ENCODE peak calls at places on chromosomes 7 and 10, in four cellular contexts. One of them, this sample, is unnamed.

GRCh38 chr7:77180990-77181595 is 18.5 kb downstream of the FGL2 start:
- DNase-seq in gastrocnemius medialis: no peak
- DNase-seq in right lobe of liver: no peak
- DNase-seq in ovary: no peak
- DNase-seq in this sample: no peak

GRCh38 chr10:28845009-28845682 is 167.8 kb downstream of the BAMBI start:
- DNase-seq in gastrocnemius medialis: no peak
- DNase-seq in right lobe of liver: no peak
- DNase-seq in ovary: no peak
- DNase-seq in this sample: no peak

GRCh38 chr7:133646493-133647154 is 393.7 kb downstream of the EXOC4 start:
- DNase-seq in gastrocnemius medialis: no peak
- DNase-seq in ovary: no peak
- DNase-seq in right lobe of liver: no peak
- DNase-seq in this sample: no peak

GRCh38 chr7:158957921-158958471 is 101.6 kb downstream of the DYNC2I1 start:
- DNase-seq in gastrocnemius medialis: no peak
- DNase-seq in right lobe of liver: no peak
- DNase-seq in ovary: no peak
- DNase-seq in this sample: no peak

GRCh38 chr7:8365499-8366110 is 67.8 kb upstream of the NXPH1 start:
- DNase-seq in ovary: no peak
- DNase-seq in right lobe of liver: no peak
- DNase-seq in gastrocnemius medialis: no peak
- DNase-seq in this sample: no peak

GRCh38 chr7:119720541-119720940 is 552.4 kb upstream of the KCND2 start:
- DNase-seq in right lobe of liver: no peak
- DNase-seq in gastrocnemius medialis: no peak
- DNase-seq in ovary: no peak
- DNase-seq in this sample: no peak

GRCh38 chr10:60446070-60446833 is 56.6 kb upstream of the ANK3 start:
- DNase-seq in gastrocnemius medialis: no peak
- DNase-seq in ovary: no peak
- DNase-seq in right lobe of liver: no peak
- DNase-seq in this sample: no peak

GRCh38 chr10:4062751-4063150 is 277.7 kb upstream of the KLF6 start:
- DNase-seq in ovary: no peak
- DNase-seq in right lobe of liver: no peak
- DNase-seq in gastrocnemius medialis: no peak
- DNase-seq in this sample: no peak

GRCh38 chr7:127751062-127751722 is 99.2 kb downstream of the SND1 start:
- DNase-seq in right lobe of liver: no peak
- DNase-seq in gastrocnemius medialis: no peak
- DNase-seq in ovary: no peak
- DNase-seq in this sample: no peak

GRCh38 chr10:98536551-98536950 is 89.8 kb upstream of the HPS1 start:
- DNase-seq in gastrocnemius medialis: no peak
- DNase-seq in right lobe of liver: no peak
- DNase-seq in ovary: no peak
- DNase-seq in this sample: no peak

GRCh38 chr10:52232561-52233350 is 81.3 kb upstream of the DKK1 start:
- DNase-seq in right lobe of liver: no peak
- DNase-seq in gastrocnemius medialis: no peak
- DNase-seq in ovary: no peak
- DNase-seq in this sample: no peak

GRCh38 chr7:102467581-102468415 is 3.0 kb downstream of the LRWD1 start:
- DNase-seq in ovary: peak; percentile 38
- DNase-seq in gastrocnemius medialis: no peak
- DNase-seq in right lobe of liver: peak; percentile 44
- DNase-seq in this sample: no peak

GRCh38 chr7:43764039-43764789 is 5.7 kb downstream of the BLVRA start:
- DNase-seq in gastrocnemius medialis: no peak
- DNase-seq in ovary: peak; percentile 73
- DNase-seq in right lobe of liver: no peak
- DNase-seq in this sample: peak; percentile 46

GRCh38 chr10:14692344-14693199 is 82.1 kb downstream of the FAM107B start:
- DNase-seq in right lobe of liver: no peak
- DNase-seq in gastrocnemius medialis: no peak
- DNase-seq in ovary: no peak
- DNase-seq in this sample: no peak

GRCh38 chr10:121335386-121335925 is 262.8 kb downstream of the FGFR2 start:
- DNase-seq in gastrocnemius medialis: no peak
- DNase-seq in ovary: no peak
- DNase-seq in right lobe of liver: no peak
- DNase-seq in this sample: no peak

GRCh38 chr7:43220250-43220649 is 107.8 kb downstream of the HECW1 start:
- DNase-seq in gastrocnemius medialis: no peak
- DNase-seq in ovary: no peak
- DNase-seq in right lobe of liver: no peak
- DNase-seq in this sample: no peak

GRCh38 chr7:111931016-111931517 is 275.1 kb downstream of the DOCK4 start:
- DNase-seq in ovary: no peak
- DNase-seq in right lobe of liver: no peak
- DNase-seq in gastrocnemius medialis: no peak
- DNase-seq in this sample: no peak

DNA sequence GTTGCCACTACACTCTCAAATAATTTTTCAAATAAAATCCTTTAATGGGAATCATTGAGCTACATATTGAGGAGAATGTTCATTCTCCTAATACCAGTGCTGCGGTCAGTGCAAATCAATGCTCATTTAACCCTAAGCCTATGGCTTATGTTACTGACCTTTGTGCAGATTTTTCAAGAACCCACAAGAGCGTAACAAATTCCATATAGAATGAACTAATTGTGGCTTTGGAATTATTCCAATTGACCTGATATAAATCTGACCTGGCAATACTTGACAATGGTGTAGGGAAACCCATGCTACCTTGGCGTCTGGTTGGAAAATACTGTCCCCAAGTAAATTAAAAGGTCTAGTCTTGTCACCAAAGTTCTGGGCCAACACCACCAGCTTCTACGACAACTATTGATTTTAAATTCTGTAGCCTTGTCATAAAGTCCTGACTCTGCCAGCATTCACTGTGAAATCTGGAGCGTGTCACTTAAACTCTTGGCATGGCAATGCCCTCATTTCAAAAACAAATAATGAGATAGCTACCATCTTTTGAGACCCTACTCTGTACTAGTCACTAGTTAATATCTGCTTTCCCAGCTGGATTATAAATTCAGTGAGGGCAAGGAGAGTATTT is 320.9 kb downstream of the AHR start:
- DNase-seq in right lobe of liver: no peak
- DNase-seq in gastrocnemius medialis: no peak
- DNase-seq in ovary: no peak
- DNase-seq in this sample: no peak
- H3K27ac ChIP-seq in right lobe of liver: peak overlapping the region; percentile 89
- H3K27ac ChIP-seq in gastrocnemius medialis: no peak overlapping the region
- H3K27ac ChIP-seq in ovary: no peak overlapping the region
- H3K27ac ChIP-seq in this sample: no peak overlapping the region

GRCh38 chr10:84095821-84096497 is 43.4 kb upstream of the GHITM start:
- DNase-seq in right lobe of liver: no peak
- DNase-seq in ovary: no peak
- DNase-seq in gastrocnemius medialis: no peak
- DNase-seq in this sample: no peak

GRCh38 chr10:84098667-84099066 is 40.6 kb upstream of the GHITM start:
- DNase-seq in ovary: no peak
- DNase-seq in gastrocnemius medialis: no peak
- DNase-seq in right lobe of liver: no peak
- DNase-seq in this sample: no peak

DNA sequence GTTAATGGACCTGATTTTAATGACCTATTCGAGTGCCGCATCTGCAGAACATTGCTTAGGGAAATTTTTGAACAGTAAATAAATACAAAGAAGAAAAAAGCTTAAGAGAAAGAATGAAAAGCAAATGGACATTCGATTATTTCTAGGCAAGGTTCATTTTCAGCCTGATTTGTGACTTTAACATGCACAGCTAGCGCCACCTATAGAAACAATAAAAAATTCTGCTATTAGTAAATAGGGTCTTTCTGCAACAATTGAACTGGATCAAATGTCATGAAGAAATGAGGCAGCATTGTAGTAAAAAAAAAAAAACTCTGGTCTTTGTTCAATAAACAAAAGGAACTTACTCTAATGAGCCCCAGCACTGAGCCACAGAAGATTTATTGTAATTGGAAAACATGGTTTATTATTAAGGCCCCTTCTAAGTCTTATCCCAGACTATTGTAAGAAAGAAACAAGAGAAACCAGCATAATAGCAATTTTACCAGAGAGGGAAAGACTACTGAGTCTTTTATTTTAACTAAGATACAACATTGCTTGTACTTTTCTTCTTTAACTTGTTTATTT is 41.4 kb upstream of the GHITM start:
- DNase-seq in ovary: no peak
- DNase-seq in right lobe of liver: no peak
- DNase-seq in gastrocnemius medialis: no peak
- DNase-seq in this sample: no peak
- TF ChIP-seq CTCF in ovary: no peak
- TF ChIP-seq CTCF in right lobe of liver: peak; percentile 38
- TF ChIP-seq CTCF in gastrocnemius medialis: peak; percentile 11
- TF ChIP-seq CTCF in this sample: peak; percentile 17

DNA sequence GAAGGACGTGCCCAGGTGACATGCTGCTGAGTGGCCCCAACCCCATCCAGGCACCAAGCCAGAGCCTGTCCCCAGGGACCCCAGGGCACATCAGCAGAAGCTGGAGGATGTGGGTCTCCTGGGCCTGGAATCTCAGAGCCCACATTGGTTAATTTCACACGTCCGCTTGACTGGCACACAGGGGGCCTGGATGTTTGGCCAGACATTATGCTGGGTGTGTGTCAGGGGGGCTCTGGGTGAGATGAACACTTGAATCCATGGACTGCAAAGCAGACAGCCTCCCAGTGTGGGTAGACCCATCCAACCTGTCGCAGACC is 79.1 kb upstream of the RET start:
- DNase-seq in gastrocnemius medialis: no peak
- DNase-seq in right lobe of liver: no peak
- DNase-seq in ovary: no peak
- DNase-seq in this sample: no peak
- TF ChIP-seq POLR2A in gastrocnemius medialis: no peak
- TF ChIP-seq POLR2A in right lobe of liver: no peak
- TF ChIP-seq POLR2A in ovary: no peak
- TF ChIP-seq POLR2A in this sample: no peak

DNA sequence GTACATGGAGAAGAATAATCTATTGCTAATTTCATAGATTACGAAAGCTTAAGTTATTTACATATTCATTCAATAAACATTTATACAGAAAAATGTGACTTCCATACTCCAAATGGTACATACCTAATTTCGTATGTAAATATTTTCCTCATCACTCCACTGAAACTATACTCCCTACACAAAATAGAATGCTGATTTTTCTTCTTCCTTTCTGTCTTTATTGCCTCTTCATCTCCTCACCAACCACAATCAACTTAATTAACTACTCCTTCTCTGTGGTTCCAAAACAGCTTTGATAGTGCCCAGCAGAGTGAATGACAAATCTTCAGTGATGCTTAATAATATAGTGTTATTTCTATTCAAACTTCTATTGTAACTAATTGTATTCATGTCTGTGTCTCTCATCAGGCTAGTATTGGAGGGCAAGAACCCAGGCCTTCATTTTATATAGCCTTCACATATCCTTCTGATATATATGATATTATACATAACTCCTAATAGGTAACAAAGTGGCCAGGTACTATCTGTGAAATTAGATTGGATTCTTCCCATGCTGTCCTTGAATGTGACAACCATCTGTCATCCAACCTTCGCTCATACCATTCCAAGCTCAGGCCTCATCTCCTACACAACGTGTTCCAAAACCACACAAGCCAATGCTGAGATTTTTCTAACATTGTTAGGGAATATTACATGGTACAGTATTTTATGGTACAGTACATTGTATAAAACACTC is 5.3 kb downstream of the ITGB1 start:
- DNase-seq in right lobe of liver: no peak
- DNase-seq in gastrocnemius medialis: no peak
- DNase-seq in ovary: no peak
- DNase-seq in this sample: no peak
- H3K27ac ChIP-seq in right lobe of liver: no peak overlapping the region
- H3K27ac ChIP-seq in gastrocnemius medialis: peak overlapping the region; percentile 96
- H3K27ac ChIP-seq in ovary: no peak overlapping the region
- H3K27ac ChIP-seq in this sample: no peak overlapping the region

This sample was measured in adrenal gland.